ENCODE peak calls at places on chromosomes 16 and 17, in ten cellular contexts. I, X, S, A, F, V, J, H, K and B are unnamed samples.

GRCh38 chr16:80803341-80804060 is 897 bp downstream of the CDYL2 start:
- DNase-seq in I (peak; percentile 72), X (peak; percentile 27), S (peak; percentile 81), A (peak; percentile 59), F (no peak), V (peak; percentile 8), J (no peak), H (peak; percentile 39), K (no peak), B (no peak)

GRCh38 chr16:85098565-85098964 is 13.7 kb downstream of the CIBAR2 start:
- DNase-seq in I (no peak), X (no peak), S (no peak), A (no peak), F (no peak), V (no peak), J (no peak), H (no peak), K (no peak), B (no peak)

GRCh38 chr17:58352843-58353719 is 1.1 kb upstream of the SUPT4H1 start:
- DNase-seq in I (peak; percentile 66), X (peak; percentile 35), S (peak; percentile 75), A (peak; percentile 60), F (no peak), V (no peak), J (no peak), H (peak; percentile 56), K (no peak), B (no peak)

GRCh38 chr16:87648698-87649487 is 46.6 kb downstream of the JPH3 start:
- DNase-seq in I (peak; percentile 29), X (no peak), S (no peak), A (no peak), F (no peak), V (no peak), J (no peak), H (no peak), K (no peak), B (no peak)

GRCh38 chr16:56871172-56871593 is 6.2 kb downstream of the SLC12A3 start:
- DNase-seq in I (no peak), X (peak; percentile 47), S (no peak), A (peak; percentile 56), F (no peak), V (peak; percentile 41), J (no peak), H (peak; percentile 15), K (peak; percentile 51), B (no peak)

GRCh38 chr16:89443727-89444084 is 46.7 kb downstream of the ANKRD11 start:
- DNase-seq in I (peak; percentile 68), X (no peak), S (peak; percentile 70), A (peak; percentile 64), F (no peak), V (no peak), J (no peak), H (no peak), K (no peak), B (no peak)

GRCh38 chr17:42131232-42131631 is 8.6 kb downstream of the HSPB9 start:
- DNase-seq in I (no peak), X (no peak), S (no peak), A (no peak), F (no peak), V (no peak), J (no peak), H (no peak), K (no peak), B (no peak)

GRCh38 chr17:79965806-79966205 is 69.9 kb downstream of the TBC1D16 start:
- DNase-seq in I (peak; percentile 52), X (no peak), S (no peak), A (peak; percentile 6), F (peak; percentile 70), V (no peak), J (no peak), H (peak; percentile 78), K (no peak), B (no peak)

GRCh38 chr17:15954222-15954621 is 9.3 kb downstream of the ADORA2B start:
- DNase-seq in I (no peak), X (peak; percentile 85), S (no peak), A (no peak), F (no peak), V (peak; percentile 83), J (no peak), H (peak; percentile 89), K (peak; percentile 91), B (no peak)